ENCODE peak calls at places on chromosome 5, in eight cellular contexts. One of them, this sample, is unnamed.

GRCh38 chr5:56129288-56129687 is 103.8 kb downstream of the ANKRD55 start:
- DNase-seq in WTC11: no peak
- DNase-seq in germinal center: no peak
- DNase-seq in NT2/D1: no peak
- DNase-seq in activated naive CD4-positive, alpha-beta T cell treated with anti-CD3 and anti-CD28 coated beads, Interleukin-2, amount 50 U/mL, for 72 hours: no peak
- DNase-seq in AG09309: no peak
- DNase-seq in dorsolateral prefrontal cortex: no peak
- DNase-seq in activated T-cell treated with anti-CD3 and anti-CD28 coated beads for 1 hour: no peak
- DNase-seq in this sample: no peak

GRCh38 chr5:126927424-126927823 is 102.9 kb downstream of the MARCHF3 start:
- DNase-seq in WTC11: no peak
- DNase-seq in germinal center: no peak
- DNase-seq in NT2/D1: no peak
- DNase-seq in activated naive CD4-positive, alpha-beta T cell treated with anti-CD3 and anti-CD28 coated beads, Interleukin-2, amount 50 U/mL, for 72 hours: no peak
- DNase-seq in AG09309: no peak
- DNase-seq in dorsolateral prefrontal cortex: no peak
- DNase-seq in activated T-cell treated with anti-CD3 and anti-CD28 coated beads for 1 hour: no peak
- DNase-seq in this sample: no peak

GRCh38 chr5:15286659-15287058 is 213.3 kb upstream of the FBXL7 start:
- DNase-seq in WTC11: no peak
- DNase-seq in germinal center: no peak
- DNase-seq in NT2/D1: no peak
- DNase-seq in activated naive CD4-positive, alpha-beta T cell treated with anti-CD3 and anti-CD28 coated beads, Interleukin-2, amount 50 U/mL, for 72 hours: no peak
- DNase-seq in AG09309: no peak
- DNase-seq in dorsolateral prefrontal cortex: no peak
- DNase-seq in activated T-cell treated with anti-CD3 and anti-CD28 coated beads for 1 hour: no peak
- DNase-seq in this sample: no peak

GRCh38 chr5:133552925-133553525 is 59.3 kb downstream of the FSTL4 start:
- DNase-seq in WTC11: peak
- DNase-seq in germinal center: peak
- DNase-seq in NT2/D1: peak
- DNase-seq in activated naive CD4-positive, alpha-beta T cell treated with anti-CD3 and anti-CD28 coated beads, Interleukin-2, amount 50 U/mL, for 72 hours: peak
- DNase-seq in AG09309: no peak
- DNase-seq in dorsolateral prefrontal cortex: peak
- DNase-seq in activated T-cell treated with anti-CD3 and anti-CD28 coated beads for 1 hour: peak
- DNase-seq in this sample: peak

GRCh38 chr5:170297589-170298462 is at the start of gene LCP2:
- DNase-seq in WTC11: no peak
- DNase-seq in germinal center: peak
- DNase-seq in NT2/D1: no peak
- DNase-seq in activated naive CD4-positive, alpha-beta T cell treated with anti-CD3 and anti-CD28 coated beads, Interleukin-2, amount 50 U/mL, for 72 hours: no peak
- DNase-seq in AG09309: no peak
- DNase-seq in dorsolateral prefrontal cortex: no peak
- DNase-seq in activated T-cell treated with anti-CD3 and anti-CD28 coated beads for 1 hour: no peak
- DNase-seq in this sample: no peak

GRCh38 chr5:136087961-136088871 is 44.4 kb upstream of the SMAD5 start:
- DNase-seq in WTC11: no peak
- DNase-seq in germinal center: no peak
- DNase-seq in NT2/D1: no peak
- DNase-seq in activated naive CD4-positive, alpha-beta T cell treated with anti-CD3 and anti-CD28 coated beads, Interleukin-2, amount 50 U/mL, for 72 hours: no peak
- DNase-seq in AG09309: no peak
- DNase-seq in dorsolateral prefrontal cortex: no peak
- DNase-seq in activated T-cell treated with anti-CD3 and anti-CD28 coated beads for 1 hour: no peak
- DNase-seq in this sample: peak

GRCh38 chr5:139704748-139705147 is 56.6 kb downstream of the CXXC5 start:
- DNase-seq in WTC11: no peak
- DNase-seq in germinal center: no peak
- DNase-seq in NT2/D1: no peak
- DNase-seq in activated naive CD4-positive, alpha-beta T cell treated with anti-CD3 and anti-CD28 coated beads, Interleukin-2, amount 50 U/mL, for 72 hours: no peak
- DNase-seq in AG09309: no peak
- DNase-seq in dorsolateral prefrontal cortex: no peak
- DNase-seq in activated T-cell treated with anti-CD3 and anti-CD28 coated beads for 1 hour: no peak
- DNase-seq in this sample: no peak

GRCh38 chr5:17802256-17802655 is 168.0 kb downstream of the TAF11L14 start:
- DNase-seq in WTC11: peak
- DNase-seq in germinal center: no peak
- DNase-seq in NT2/D1: peak
- DNase-seq in activated naive CD4-positive, alpha-beta T cell treated with anti-CD3 and anti-CD28 coated beads, Interleukin-2, amount 50 U/mL, for 72 hours: no peak
- DNase-seq in AG09309: no peak
- DNase-seq in dorsolateral prefrontal cortex: no peak
- DNase-seq in activated T-cell treated with anti-CD3 and anti-CD28 coated beads for 1 hour: no peak
- DNase-seq in this sample: no peak

GRCh38 chr5:91384671-91385430 is 1.7 kb upstream of the ARRDC3 start:
- DNase-seq in WTC11: no peak
- DNase-seq in germinal center: peak
- DNase-seq in NT2/D1: no peak
- DNase-seq in activated naive CD4-positive, alpha-beta T cell treated with anti-CD3 and anti-CD28 coated beads, Interleukin-2, amount 50 U/mL, for 72 hours: peak
- DNase-seq in AG09309: peak
- DNase-seq in dorsolateral prefrontal cortex: no peak
- DNase-seq in activated T-cell treated with anti-CD3 and anti-CD28 coated beads for 1 hour: no peak
- DNase-seq in this sample: peak